ENCODE peak calls at places on chromosome 1, in ten cellular contexts. I is omental fat pad; F is activated CD8-positive, alpha-beta T cell treated with anti-CD3 and anti-CD28 coated beads for 36 hours; J is body of pancreas; K is HFF-Myc; O is fibroblast of pulmonary artery; P is WERI-Rb-1; M is NB4; L is sigmoid colon; Y is fibroblast of lung. W is an unnamed sample.

GRCh38 chr1:6347641-6348487 is 45.7 kb downstream of the ACOT7 start:
- DNase-seq in I (no peak), F (peak), J (peak), K (no peak), O (peak), P (peak), M (peak), L (no peak), Y (peak), W (peak)

GRCh38 chr1:156295391-156295947 is at the start of gene GLMP:
- DNase-seq in I (peak), F (peak), J (peak), K (no peak), O (peak), P (peak), M (no peak), L (peak), Y (peak), W (peak)

GRCh38 chr1:12019858-12020509 is 686 bp downstream of the MIIP start:
- DNase-seq in I (no peak), F (no peak), J (no peak), K (no peak), O (peak), P (no peak), M (peak), L (no peak), Y (peak), W (no peak)

GRCh38 chr1:88562991-88563390 is 121.1 kb upstream of the PKN2 start:
- DNase-seq in I (no peak), F (no peak), J (no peak), K (no peak), O (no peak), P (no peak), M (no peak), L (no peak), Y (no peak), W (no peak)

GRCh38 chr1:94949681-94950661 is 23.1 kb upstream of the CNN3 start:
- DNase-seq in I (no peak), F (no peak), J (peak), K (no peak), O (peak), P (no peak), M (no peak), L (no peak), Y (peak), W (no peak)

GRCh38 chr1:54798769-54799641 is 2.1 kb downstream of the TTC22 start:
- DNase-seq in I (no peak), F (peak), J (peak), K (no peak), O (peak), P (no peak), M (peak), L (peak), Y (no peak), W (peak)

GRCh38 chr1:110559157-110559556 is 40.2 kb upstream of the KCNA10 start:
- DNase-seq in I (no peak), F (no peak), J (no peak), K (no peak), O (no peak), P (no peak), M (peak), L (no peak), Y (no peak), W (no peak)

GRCh38 chr1:231606712-231607111 is 19.9 kb upstream of the DISC1 start:
- DNase-seq in I (no peak), F (no peak), J (no peak), K (no peak), O (no peak), P (no peak), M (no peak), L (no peak), Y (peak), W (no peak)

GRCh38 chr1:162145280-162145965 is 75.9 kb downstream of the NOS1AP start:
- DNase-seq in I (no peak), F (no peak), J (no peak), K (no peak), O (no peak), P (peak), M (no peak), L (no peak), Y (peak), W (no peak)

GRCh38 chr1:31757204-31757679 is 6.9 kb downstream of the ADGRB2 start:
- DNase-seq in I (no peak), F (no peak), J (no peak), K (no peak), O (no peak), P (no peak), M (no peak), L (no peak), Y (no peak), W (no peak)
- TF ChIP-seq CTCF in I (no peak), F (no peak), J (no peak), K (no peak), O (no peak), P (no peak), M (no peak), L (no peak), Y (no peak), W (no peak)

DNA sequence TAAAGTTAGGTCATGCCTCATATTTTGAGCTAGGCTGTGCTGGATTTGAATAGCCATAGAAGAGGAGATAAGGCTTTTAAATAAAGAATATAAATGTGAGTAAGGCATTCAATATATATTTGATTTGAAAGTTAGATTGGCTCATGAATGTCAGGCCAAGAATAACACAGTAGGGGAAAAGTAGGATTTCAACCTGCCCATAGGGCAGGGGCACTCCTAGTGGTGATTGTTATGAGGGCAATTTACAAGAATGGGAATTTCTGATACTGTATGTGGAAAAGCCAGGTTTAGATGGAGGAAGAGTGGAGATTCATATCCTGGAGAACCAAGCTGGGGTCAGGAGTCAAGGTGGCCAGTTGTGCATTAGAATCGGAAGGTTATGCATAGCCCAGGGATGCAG is 74.9 kb downstream of the DNAH14 start:
- DNase-seq in I (no peak), F (no peak), J (no peak), K (no peak), O (peak), P (no peak), M (no peak), L (no peak), Y (no peak), W (no peak)
- TF ChIP-seq CTCF in I (no peak), F (no peak), J (no peak), K (peak), O (peak), P (no peak), M (no peak), L (no peak), Y (no peak), W (peak)

DNA sequence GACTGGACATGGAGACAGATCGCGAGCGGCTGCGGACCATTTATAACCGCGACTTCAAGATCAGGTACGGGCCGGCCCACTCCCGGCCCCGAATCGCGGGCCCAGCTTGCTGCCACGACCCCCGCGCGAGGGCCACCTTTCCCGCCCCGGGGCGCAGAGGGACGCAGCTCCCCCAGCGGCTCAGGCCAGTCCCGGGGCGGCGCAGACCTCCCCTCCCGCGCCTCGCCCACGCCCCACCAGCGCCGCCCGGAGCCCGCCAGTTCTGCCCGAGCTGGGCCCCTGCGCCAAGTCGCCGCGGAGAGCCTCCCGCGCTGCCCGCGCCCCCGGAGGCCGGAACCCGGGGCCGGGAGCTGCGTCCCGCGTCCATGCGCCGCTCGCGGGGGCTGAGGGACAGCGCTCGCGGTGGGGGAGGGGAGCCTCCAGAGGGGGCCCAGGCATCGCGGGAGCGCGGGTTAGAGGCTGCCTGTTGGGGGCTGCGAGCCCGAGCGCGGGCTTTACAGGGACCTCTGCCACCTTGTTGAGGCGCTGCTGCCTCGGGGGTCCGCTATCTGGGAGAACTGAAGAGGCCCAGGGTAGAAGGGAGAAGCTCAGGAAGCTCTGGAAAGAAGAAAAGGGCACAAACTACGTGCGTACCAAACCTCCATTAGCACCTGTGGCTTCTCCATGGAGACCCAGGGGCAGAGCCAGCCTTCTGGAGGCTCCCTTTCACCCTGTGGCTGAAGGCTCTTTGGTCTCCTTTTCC is 698 bp downstream of the MOV10 start:
- DNase-seq in I (no peak), F (peak), J (peak), K (no peak), O (peak), P (peak), M (peak), L (peak), Y (no peak), W (peak)
- TF ChIP-seq CTCF in I (no peak), F (no peak), J (peak), K (no peak), O (no peak), P (peak), M (no peak), L (no peak), Y (peak), W (no peak)

GRCh38 chr1:205456383-205456867 is 580 bp upstream of the BLACAT1 start:
- DNase-seq in I (no peak), F (no peak), J (no peak), K (no peak), O (no peak), P (peak), M (no peak), L (no peak), Y (no peak), W (peak)
- TF ChIP-seq CTCF in I (no peak), F (no peak), J (no peak), K (no peak), O (no peak), P (peak), M (no peak), L (no peak), Y (no peak), W (no peak)

GRCh38 chr1:117313555-117313954 is 53.7 kb upstream of the MAN1A2 start:
- DNase-seq in I (no peak), F (no peak), J (no peak), K (no peak), O (no peak), P (no peak), M (no peak), L (no peak), Y (no peak), W (no peak)
- TF ChIP-seq CTCF in I (no peak), F (no peak), J (no peak), K (no peak), O (no peak), P (no peak), M (no peak), L (no peak), Y (no peak), W (no peak)